ENCODE peak calls at places on chromosomes 3 and 15, in six cellular contexts. Y is activated CD4-positive, alpha-beta T cell treated with anti-CD3 and anti-CD28 coated beads, Interleukin-2, amount 10 ng/mL, durations not matched to agents 7 days and 5 days; Q is HT-29; P is kidney glomerular epithelial cell; G is lower leg skin; E is globus pallidus. K is an unnamed sample.
A peak's percentile ranks its signal among the peaks of the same experiment; 100 is the strongest.

GRCh38 chr3:119974666-119975065 is 119.6 kb downstream of the GSK3B start:
- DNase-seq in Q (no peak), E (no peak), P (no peak), Y (no peak), G (no peak), K (no peak)

GRCh38 chr3:53837331-53837730 is 8.9 kb downstream of the CHDH start:
- DNase-seq in E (no peak), P (no peak), G (no peak), Y (no peak), Q (no peak), K (no peak)

GRCh38 chr15:53116169-53116568 is 326.0 kb upstream of the ONECUT1 start:
- DNase-seq in G (no peak), E (no peak), Y (no peak), Q (no peak), P (no peak), K (peak; percentile 72)

GRCh38 chr3:113952921-113953320 is 5.1 kb downstream of the ZDHHC23 start:
- DNase-seq in E (no peak), Y (no peak), G (no peak), P (no peak), Q (no peak), K (no peak)

GRCh38 chr3:127646501-127647046 is 17.6 kb downstream of the PODXL2 start:
- DNase-seq in P (no peak), Q (no peak), G (no peak), E (no peak), Y (no peak), K (no peak)

GRCh38 chr3:178562869-178563232 is 26.6 kb downstream of the KCNMB2 start:
- DNase-seq in G (no peak), E (no peak), Q (no peak), Y (no peak), P (peak; percentile 15), K (no peak)

GRCh38 chr15:84840741-84841429 is 23.7 kb downstream of the ALPK3 start:
- DNase-seq in Y (no peak), E (no peak), G (no peak), Q (peak; percentile 97), P (peak; percentile 15), K (peak; percentile 83)

GRCh38 chr3:148030975-148031374 is 621.8 kb downstream of the ZIC1 start:
- DNase-seq in G (no peak), P (no peak), Y (no peak), E (peak; percentile 27), Q (no peak), K (no peak)

GRCh38 chr3:104610730-104611652 is 755.7 kb upstream of the ALCAM start:
- DNase-seq in P (no peak), G (no peak), E (no peak), Q (no peak), Y (no peak), K (no peak)

GRCh38 chr15:23064156-23064555 is 24.8 kb upstream of the TUBGCP5 start:
- DNase-seq in G (no peak), Y (no peak), P (no peak), E (no peak), Q (no peak), K (no peak)

GRCh38 chr3:71191031-71191482 is 392.5 kb downstream of the FOXP1 start:
- DNase-seq in Y (no peak), Q (no peak), G (no peak), P (no peak), E (no peak), K (peak; percentile 87)

GRCh38 chr15:90001062-90001682 is at the start of gene ZNF710:
- DNase-seq in G (no peak), Q (peak; percentile 65), Y (peak; percentile 40), P (peak; percentile 55), E (peak; percentile 79), K (peak; percentile 57)

GRCh38 chr3:114983248-114983647 is 163.8 kb downstream of the ZBTB20 start:
- DNase-seq in Q (no peak), P (no peak), G (no peak), E (no peak), Y (no peak), K (no peak)

GRCh38 chr3:88003115-88003755 is 55.6 kb downstream of the CGGBP1 start:
- DNase-seq in Q (peak; percentile 28), G (no peak), Y (peak; percentile 36), P (peak; percentile 6), E (peak; percentile 42), K (peak; percentile 51)